ENCODE peak calls at places on chromosomes 2 and 18, in six cellular contexts. One of them, this sample, is unnamed.

GRCh38 chr2:184444217-184444616 is 154.1 kb upstream of the ZNF804A start:
- DNase-seq in A549: no peak
- DNase-seq in CD8-positive, alpha-beta T cell: no peak
- DNase-seq in T follicular helper cell: no peak
- DNase-seq in ELF-1: no peak
- DNase-seq in activated CD4-positive, alpha-beta T cell treated with anti-CD3 and anti-CD28 coated beads for 4 hours: no peak
- DNase-seq in this sample: no peak

GRCh38 chr2:142824756-142825155 is 52.7 kb upstream of the KYNU start:
- DNase-seq in ELF-1: no peak
- DNase-seq in CD8-positive, alpha-beta T cell: no peak
- DNase-seq in A549: no peak
- DNase-seq in T follicular helper cell: no peak
- DNase-seq in activated CD4-positive, alpha-beta T cell treated with anti-CD3 and anti-CD28 coated beads for 4 hours: no peak
- DNase-seq in this sample: no peak

GRCh38 chr2:207311316-207312005 is 145.7 kb upstream of the KLF7 start:
- DNase-seq in A549: peak
- DNase-seq in activated CD4-positive, alpha-beta T cell treated with anti-CD3 and anti-CD28 coated beads for 4 hours: no peak
- DNase-seq in ELF-1: no peak
- DNase-seq in T follicular helper cell: no peak
- DNase-seq in CD8-positive, alpha-beta T cell: no peak
- DNase-seq in this sample: no peak

GRCh38 chr18:6885992-6886823 is 156.7 kb downstream of the ARHGAP28 start:
- DNase-seq in A549: peak
- DNase-seq in CD8-positive, alpha-beta T cell: no peak
- DNase-seq in activated CD4-positive, alpha-beta T cell treated with anti-CD3 and anti-CD28 coated beads for 4 hours: no peak
- DNase-seq in ELF-1: peak
- DNase-seq in T follicular helper cell: no peak
- DNase-seq in this sample: no peak

GRCh38 chr2:241703128-241703604 is 1.3 kb downstream of the ING5 start:
- DNase-seq in A549: peak
- DNase-seq in CD8-positive, alpha-beta T cell: no peak
- DNase-seq in activated CD4-positive, alpha-beta T cell treated with anti-CD3 and anti-CD28 coated beads for 4 hours: no peak
- DNase-seq in T follicular helper cell: no peak
- DNase-seq in ELF-1: no peak
- DNase-seq in this sample: no peak

GRCh38 chr2:177149155-177149503 is 63.5 kb upstream of the HNRNPA3 start:
- DNase-seq in ELF-1: no peak
- DNase-seq in A549: no peak
- DNase-seq in CD8-positive, alpha-beta T cell: no peak
- DNase-seq in T follicular helper cell: no peak
- DNase-seq in activated CD4-positive, alpha-beta T cell treated with anti-CD3 and anti-CD28 coated beads for 4 hours: no peak
- DNase-seq in this sample: no peak

GRCh38 chr2:131673400-131674173 is 145.9 kb downstream of the CCDC74A start:
- DNase-seq in CD8-positive, alpha-beta T cell: peak
- DNase-seq in T follicular helper cell: no peak
- DNase-seq in activated CD4-positive, alpha-beta T cell treated with anti-CD3 and anti-CD28 coated beads for 4 hours: peak
- DNase-seq in A549: peak
- DNase-seq in ELF-1: peak
- DNase-seq in this sample: peak

GRCh38 chr2:185833864-185834263 is 95.3 kb downstream of the FSIP2 start:
- DNase-seq in ELF-1: no peak
- DNase-seq in CD8-positive, alpha-beta T cell: no peak
- DNase-seq in A549: no peak
- DNase-seq in activated CD4-positive, alpha-beta T cell treated with anti-CD3 and anti-CD28 coated beads for 4 hours: no peak
- DNase-seq in T follicular helper cell: no peak
- DNase-seq in this sample: no peak

GRCh38 chr2:128689971-128690370 is 371.3 kb upstream of the HS6ST1 start:
- DNase-seq in activated CD4-positive, alpha-beta T cell treated with anti-CD3 and anti-CD28 coated beads for 4 hours: no peak
- DNase-seq in T follicular helper cell: no peak
- DNase-seq in A549: no peak
- DNase-seq in CD8-positive, alpha-beta T cell: no peak
- DNase-seq in ELF-1: no peak
- DNase-seq in this sample: no peak

GRCh38 chr2:98891591-98891990 is 44.4 kb downstream of the CRACDL start:
- DNase-seq in ELF-1: no peak
- DNase-seq in T follicular helper cell: no peak
- DNase-seq in activated CD4-positive, alpha-beta T cell treated with anti-CD3 and anti-CD28 coated beads for 4 hours: no peak
- DNase-seq in A549: no peak
- DNase-seq in CD8-positive, alpha-beta T cell: no peak
- DNase-seq in this sample: no peak

GRCh38 chr2:168392797-168393196 is 63.3 kb upstream of the CERS6 start:
- DNase-seq in A549: no peak
- DNase-seq in activated CD4-positive, alpha-beta T cell treated with anti-CD3 and anti-CD28 coated beads for 4 hours: no peak
- DNase-seq in ELF-1: no peak
- DNase-seq in CD8-positive, alpha-beta T cell: no peak
- DNase-seq in T follicular helper cell: no peak
- DNase-seq in this sample: no peak

GRCh38 chr2:218444692-218445357 is 25.9 kb downstream of the VIL1 start:
- DNase-seq in ELF-1: peak
- DNase-seq in activated CD4-positive, alpha-beta T cell treated with anti-CD3 and anti-CD28 coated beads for 4 hours: no peak
- DNase-seq in T follicular helper cell: no peak
- DNase-seq in CD8-positive, alpha-beta T cell: no peak
- DNase-seq in A549: peak
- DNase-seq in this sample: no peak

GRCh38 chr18:72727038-72727690 is 140.6 kb downstream of the NETO1 start:
- DNase-seq in CD8-positive, alpha-beta T cell: no peak
- DNase-seq in T follicular helper cell: no peak
- DNase-seq in activated CD4-positive, alpha-beta T cell treated with anti-CD3 and anti-CD28 coated beads for 4 hours: no peak
- DNase-seq in A549: peak
- DNase-seq in ELF-1: no peak
- DNase-seq in this sample: no peak

GRCh38 chr18:59273936-59274928 is 978 bp upstream of the RAX start:
- DNase-seq in T follicular helper cell: no peak
- DNase-seq in activated CD4-positive, alpha-beta T cell treated with anti-CD3 and anti-CD28 coated beads for 4 hours: no peak
- DNase-seq in A549: no peak
- DNase-seq in CD8-positive, alpha-beta T cell: no peak
- DNase-seq in ELF-1: peak
- DNase-seq in this sample: no peak

GRCh38 chr2:17822452-17823117 is 6.3 kb downstream of the MSGN1 start:
- DNase-seq in CD8-positive, alpha-beta T cell: no peak
- DNase-seq in ELF-1: no peak
- DNase-seq in activated CD4-positive, alpha-beta T cell treated with anti-CD3 and anti-CD28 coated beads for 4 hours: no peak
- DNase-seq in A549: no peak
- DNase-seq in T follicular helper cell: no peak
- DNase-seq in this sample: no peak

GRCh38 chr18:36066731-36067117 is 635 bp downstream of the RPRD1A start:
- DNase-seq in activated CD4-positive, alpha-beta T cell treated with anti-CD3 and anti-CD28 coated beads for 4 hours: no peak
- DNase-seq in A549: no peak
- DNase-seq in CD8-positive, alpha-beta T cell: no peak
- DNase-seq in T follicular helper cell: no peak
- DNase-seq in ELF-1: no peak
- DNase-seq in this sample: no peak

GRCh38 chr2:207529330-207530159 is at the start of gene CREB1:
- DNase-seq in activated CD4-positive, alpha-beta T cell treated with anti-CD3 and anti-CD28 coated beads for 4 hours: peak
- DNase-seq in A549: peak
- DNase-seq in ELF-1: peak
- DNase-seq in T follicular helper cell: peak
- DNase-seq in CD8-positive, alpha-beta T cell: peak
- DNase-seq in this sample: peak

GRCh38 chr18:13377496-13377895 is 158.9 kb downstream of the LDLRAD4 start:
- DNase-seq in activated CD4-positive, alpha-beta T cell treated with anti-CD3 and anti-CD28 coated beads for 4 hours: no peak
- DNase-seq in T follicular helper cell: no peak
- DNase-seq in ELF-1: no peak
- DNase-seq in CD8-positive, alpha-beta T cell: no peak
- DNase-seq in A549: no peak
- DNase-seq in this sample: no peak

GRCh38 chr2:23545811-23546210 is 160.8 kb downstream of the KLHL29 start:
- DNase-seq in activated CD4-positive, alpha-beta T cell treated with anti-CD3 and anti-CD28 coated beads for 4 hours: no peak
- DNase-seq in ELF-1: peak
- DNase-seq in T follicular helper cell: no peak
- DNase-seq in A549: no peak
- DNase-seq in CD8-positive, alpha-beta T cell: no peak
- DNase-seq in this sample: no peak

GRCh38 chr2:116975580-116975979 is 838.9 kb upstream of the DDX18 start:
- DNase-seq in ELF-1: no peak
- DNase-seq in T follicular helper cell: no peak
- DNase-seq in activated CD4-positive, alpha-beta T cell treated with anti-CD3 and anti-CD28 coated beads for 4 hours: no peak
- DNase-seq in A549: no peak
- DNase-seq in CD8-positive, alpha-beta T cell: no peak
- DNase-seq in this sample: no peak

GRCh38 chr2:61253136-61253535 is 91.1 kb downstream of the C2orf74 start:
- DNase-seq in CD8-positive, alpha-beta T cell: no peak
- DNase-seq in ELF-1: no peak
- DNase-seq in activated CD4-positive, alpha-beta T cell treated with anti-CD3 and anti-CD28 coated beads for 4 hours: no peak
- DNase-seq in T follicular helper cell: no peak
- DNase-seq in A549: no peak
- DNase-seq in this sample: no peak

GRCh38 chr2:127104881-127105655 is 1.9 kb downstream of the BIN1 start:
- DNase-seq in A549: no peak
- DNase-seq in ELF-1: no peak
- DNase-seq in activated CD4-positive, alpha-beta T cell treated with anti-CD3 and anti-CD28 coated beads for 4 hours: no peak
- DNase-seq in T follicular helper cell: no peak
- DNase-seq in CD8-positive, alpha-beta T cell: no peak
- DNase-seq in this sample: no peak

GRCh38 chr2:78175642-78176041 is 653.5 kb upstream of the LRRTM4 start:
- DNase-seq in T follicular helper cell: no peak
- DNase-seq in activated CD4-positive, alpha-beta T cell treated with anti-CD3 and anti-CD28 coated beads for 4 hours: no peak
- DNase-seq in A549: no peak
- DNase-seq in CD8-positive, alpha-beta T cell: no peak
- DNase-seq in ELF-1: no peak
- DNase-seq in this sample: no peak

GRCh38 chr2:168601739-168602138 is 145.7 kb downstream of the CERS6 start:
- DNase-seq in T follicular helper cell: no peak
- DNase-seq in A549: no peak
- DNase-seq in CD8-positive, alpha-beta T cell: no peak
- DNase-seq in ELF-1: no peak
- DNase-seq in activated CD4-positive, alpha-beta T cell treated with anti-CD3 and anti-CD28 coated beads for 4 hours: no peak
- DNase-seq in this sample: no peak

GRCh38 chr2:223101340-223102039 is 49.5 kb downstream of the KCNE4 start:
- DNase-seq in ELF-1: peak
- DNase-seq in T follicular helper cell: no peak
- DNase-seq in A549: peak
- DNase-seq in activated CD4-positive, alpha-beta T cell treated with anti-CD3 and anti-CD28 coated beads for 4 hours: no peak
- DNase-seq in CD8-positive, alpha-beta T cell: no peak
- DNase-seq in this sample: no peak

GRCh38 chr2:237471457-237472186 is 15.4 kb upstream of the MLPH start:
- DNase-seq in ELF-1: peak
- DNase-seq in activated CD4-positive, alpha-beta T cell treated with anti-CD3 and anti-CD28 coated beads for 4 hours: peak
- DNase-seq in CD8-positive, alpha-beta T cell: no peak
- DNase-seq in A549: peak
- DNase-seq in T follicular helper cell: no peak
- DNase-seq in this sample: no peak

GRCh38 chr18:39951321-39951720 is 2003.7 kb upstream of the PIK3C3 start:
- DNase-seq in ELF-1: no peak
- DNase-seq in activated CD4-positive, alpha-beta T cell treated with anti-CD3 and anti-CD28 coated beads for 4 hours: no peak
- DNase-seq in T follicular helper cell: no peak
- DNase-seq in CD8-positive, alpha-beta T cell: no peak
- DNase-seq in A549: no peak
- DNase-seq in this sample: no peak

GRCh38 chr2:238039985-238040384 is 20.8 kb upstream of the SCLY start:
- DNase-seq in T follicular helper cell: no peak
- DNase-seq in ELF-1: no peak
- DNase-seq in A549: no peak
- DNase-seq in activated CD4-positive, alpha-beta T cell treated with anti-CD3 and anti-CD28 coated beads for 4 hours: no peak
- DNase-seq in CD8-positive, alpha-beta T cell: no peak
- DNase-seq in this sample: no peak

GRCh38 chr18:80229342-80229741 is 18.0 kb downstream of the PARD6G start:
- DNase-seq in CD8-positive, alpha-beta T cell: no peak
- DNase-seq in A549: no peak
- DNase-seq in T follicular helper cell: no peak
- DNase-seq in activated CD4-positive, alpha-beta T cell treated with anti-CD3 and anti-CD28 coated beads for 4 hours: no peak
- DNase-seq in ELF-1: no peak
- DNase-seq in this sample: no peak

GRCh38 chr2:160494243-160494642 is 636 bp upstream of the RBMS1 start:
- DNase-seq in ELF-1: peak
- DNase-seq in CD8-positive, alpha-beta T cell: no peak
- DNase-seq in T follicular helper cell: no peak
- DNase-seq in A549: peak
- DNase-seq in activated CD4-positive, alpha-beta T cell treated with anti-CD3 and anti-CD28 coated beads for 4 hours: no peak
- DNase-seq in this sample: no peak

GRCh38 chr18:10497350-10497749 is 28.5 kb upstream of the NAPG start:
- DNase-seq in activated CD4-positive, alpha-beta T cell treated with anti-CD3 and anti-CD28 coated beads for 4 hours: no peak
- DNase-seq in CD8-positive, alpha-beta T cell: no peak
- DNase-seq in T follicular helper cell: no peak
- DNase-seq in A549: no peak
- DNase-seq in ELF-1: no peak
- DNase-seq in this sample: no peak

GRCh38 chr18:79852561-79853302 is 55.0 kb downstream of the KCNG2 start:
- DNase-seq in CD8-positive, alpha-beta T cell: no peak
- DNase-seq in A549: no peak
- DNase-seq in T follicular helper cell: no peak
- DNase-seq in ELF-1: no peak
- DNase-seq in activated CD4-positive, alpha-beta T cell treated with anti-CD3 and anti-CD28 coated beads for 4 hours: no peak
- DNase-seq in this sample: no peak

GRCh38 chr2:27752551-27753237 is 18.8 kb upstream of the MRPL33 start:
- DNase-seq in T follicular helper cell: no peak
- DNase-seq in ELF-1: peak
- DNase-seq in CD8-positive, alpha-beta T cell: no peak
- DNase-seq in activated CD4-positive, alpha-beta T cell treated with anti-CD3 and anti-CD28 coated beads for 4 hours: no peak
- DNase-seq in A549: no peak
- DNase-seq in this sample: no peak

GRCh38 chr18:48957136-48957535 is 6.4 kb upstream of the SMAD7 start:
- DNase-seq in ELF-1: no peak
- DNase-seq in A549: no peak
- DNase-seq in T follicular helper cell: no peak
- DNase-seq in CD8-positive, alpha-beta T cell: no peak
- DNase-seq in activated CD4-positive, alpha-beta T cell treated with anti-CD3 and anti-CD28 coated beads for 4 hours: no peak
- DNase-seq in this sample: no peak

GRCh38 chr18:58669731-58670379 is 1.4 kb upstream of the MALT1 start:
- DNase-seq in A549: peak
- DNase-seq in T follicular helper cell: no peak
- DNase-seq in ELF-1: no peak
- DNase-seq in CD8-positive, alpha-beta T cell: no peak
- DNase-seq in activated CD4-positive, alpha-beta T cell treated with anti-CD3 and anti-CD28 coated beads for 4 hours: no peak
- DNase-seq in this sample: no peak

GRCh38 chr2:203913947-203914346 is 22.6 kb upstream of the ICOS start:
- DNase-seq in ELF-1: no peak
- DNase-seq in A549: peak
- DNase-seq in T follicular helper cell: no peak
- DNase-seq in activated CD4-positive, alpha-beta T cell treated with anti-CD3 and anti-CD28 coated beads for 4 hours: no peak
- DNase-seq in CD8-positive, alpha-beta T cell: no peak
- DNase-seq in this sample: no peak

GRCh38 chr2:142286618-142287017 is 155.8 kb upstream of the LRP1B start:
- DNase-seq in activated CD4-positive, alpha-beta T cell treated with anti-CD3 and anti-CD28 coated beads for 4 hours: no peak
- DNase-seq in T follicular helper cell: no peak
- DNase-seq in CD8-positive, alpha-beta T cell: no peak
- DNase-seq in ELF-1: peak
- DNase-seq in A549: peak
- DNase-seq in this sample: no peak

GRCh38 chr2:207224814-207225482 is 59.2 kb upstream of the KLF7 start:
- DNase-seq in ELF-1: no peak
- DNase-seq in CD8-positive, alpha-beta T cell: no peak
- DNase-seq in A549: no peak
- DNase-seq in activated CD4-positive, alpha-beta T cell treated with anti-CD3 and anti-CD28 coated beads for 4 hours: no peak
- DNase-seq in T follicular helper cell: no peak
- DNase-seq in this sample: no peak

GRCh38 chr18:74196220-74197119 is 48.1 kb downstream of the TIMM21 start:
- DNase-seq in T follicular helper cell: peak
- DNase-seq in CD8-positive, alpha-beta T cell: peak
- DNase-seq in A549: peak
- DNase-seq in ELF-1: peak
- DNase-seq in activated CD4-positive, alpha-beta T cell treated with anti-CD3 and anti-CD28 coated beads for 4 hours: peak
- DNase-seq in this sample: peak